ENCODE peak calls at places on chromosomes 16 and 17, in nine cellular contexts. G is transverse colon, V is fibroblast of mammary gland, B is IMR-90, A is OCI-LY7, M is HFF-Myc, L is neural progenitor cell, R is gastrocnemius medialis, D is choroid plexus epithelial cell. E is an unnamed sample.

GRCh38 chr16:7025616-7026190 is 306.9 kb upstream of the RBFOX1 start:
- DNase-seq in A (peak; percentile 57), B (no peak), R (peak; percentile 5), M (no peak), G (peak; percentile 66), D (peak; percentile 2), L (peak; percentile 91), V (no peak), E (no peak)

GRCh38 chr16:56667581-56668571 is at the start of gene MT1G:
- DNase-seq in A (no peak), V (no peak), B (no peak), L (no peak), R (no peak), G (peak; percentile 74), D (peak; percentile 50), M (no peak), E (peak; percentile 14)

GRCh38 chr17:58153046-58153445 is 4.9 kb downstream of the OR4D1 start:
- DNase-seq in D (no peak), L (no peak), R (no peak), V (no peak), B (no peak), A (no peak), M (no peak), G (peak; percentile 11), E (no peak)

GRCh38 chr17:6506679-6507231 is 49.6 kb downstream of the PITPNM3 start:
- DNase-seq in D (no peak), A (no peak), R (no peak), L (no peak), M (no peak), G (peak; percentile 82), V (no peak), B (no peak), E (peak; percentile 57)

GRCh38 chr17:34717092-34717491 is 137.7 kb downstream of the TMEM132E start:
- DNase-seq in D (no peak), A (no peak), R (no peak), V (no peak), G (no peak), B (no peak), L (no peak), M (no peak), E (no peak)

GRCh38 chr17:40198576-40198975 is 20.5 kb upstream of the WIPF2 start:
- DNase-seq in L (no peak), B (no peak), A (no peak), M (no peak), G (no peak), D (no peak), V (no peak), R (no peak), E (no peak)

GRCh38 chr17:70270554-70270953 is 101.2 kb downstream of the KCNJ2 start:
- DNase-seq in M (no peak), A (no peak), B (no peak), R (no peak), G (no peak), D (no peak), L (no peak), V (no peak), E (no peak)

GRCh38 chr17:83131268-83132011 is 52.0 kb downstream of the METRNL start:
- DNase-seq in R (no peak), B (no peak), V (no peak), M (no peak), L (no peak), G (no peak), A (peak; percentile 27), D (no peak), E (no peak)

GRCh38 chr16:88049020-88049419 is 97.8 kb downstream of the BANP start:
- DNase-seq in A (no peak), R (no peak), L (no peak), G (no peak), B (no peak), V (no peak), M (no peak), D (no peak), E (no peak)

GRCh38 chr16:13909872-13910303 is 10.1 kb upstream of the ERCC4 start:
- DNase-seq in L (no peak), G (no peak), A (no peak), M (no peak), D (peak; percentile 82), R (no peak), V (peak; percentile 47), B (peak; percentile 75), E (peak; percentile 99)

GRCh38 chr17:27289856-27290255 is 4.1 kb upstream of the WSB1 start:
- DNase-seq in D (no peak), B (no peak), G (no peak), R (no peak), L (no peak), A (no peak), V (no peak), M (no peak), E (no peak)

GRCh38 chr16:8878523-8878911 is 3.6 kb upstream of the LITAFD start:
- DNase-seq in D (peak; percentile 71), G (no peak), R (no peak), B (peak; percentile 86), A (no peak), L (no peak), M (no peak), V (peak; percentile 88), E (peak; percentile 32)

GRCh38 chr16:318628-319027 is 33.9 kb downstream of the AXIN1 start:
- DNase-seq in M (no peak), L (peak; percentile 75), A (no peak), G (no peak), R (no peak), B (no peak), V (no peak), D (no peak), E (no peak)

GRCh38 chr16:85767569-85767968 is 16.7 kb upstream of the C16orf74 start:
- DNase-seq in R (no peak), L (no peak), V (peak; percentile 78), B (peak; percentile 88), D (peak; percentile 80), M (no peak), G (no peak), A (no peak), E (peak; percentile 82)

GRCh38 chr16:67481561-67482259 is 753 bp upstream of the ATP6V0D1 start:
- DNase-seq in L (no peak), D (no peak), R (no peak), M (no peak), V (peak; percentile 68), G (peak; percentile 70), A (peak; percentile 72), B (peak; percentile 43), E (peak; percentile 67)

GRCh38 chr17:46109603-46110189 is 83.5 kb downstream of the KANSL1 start:
- DNase-seq in D (no peak), A (no peak), V (no peak), M (no peak), B (no peak), L (no peak), G (no peak), R (no peak), E (no peak)

DNA sequence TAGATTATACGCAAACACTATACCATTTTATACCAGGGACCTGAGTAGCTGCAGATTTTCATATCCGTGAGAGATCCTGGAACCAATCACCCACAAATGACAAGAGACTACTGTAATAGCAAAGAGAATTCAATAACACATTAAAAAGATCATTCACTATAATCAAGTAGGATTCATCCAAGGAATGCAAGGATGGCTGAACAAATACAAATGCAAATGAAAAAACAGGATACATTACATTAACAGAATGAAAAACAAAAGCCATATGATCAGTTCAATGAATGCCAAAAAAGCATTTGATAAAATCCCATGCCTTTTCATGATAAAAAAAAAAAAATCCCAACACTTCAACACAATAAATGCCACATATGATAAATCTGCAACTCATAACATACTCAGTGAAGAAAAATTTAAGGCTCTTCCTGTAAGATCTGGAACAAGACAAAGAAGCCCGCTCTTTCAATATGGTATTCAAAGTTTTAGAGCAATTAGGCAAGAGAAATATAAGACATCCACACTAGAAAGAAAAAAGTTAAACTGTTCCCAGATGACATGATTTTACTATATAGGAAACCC is 29.0 kb downstream of the N4BP1 start:
- DNase-seq in R (no peak), L (no peak), V (no peak), G (no peak), M (no peak), D (no peak), B (no peak), A (no peak), E (peak; percentile 40)
- H3K4me3 ChIP-seq in R (no peak overlapping the region), L (no peak overlapping the region), V (no peak overlapping the region), G (no peak overlapping the region), M (no peak overlapping the region), D (no peak overlapping the region), B (no peak overlapping the region), A (no peak overlapping the region), E (no peak overlapping the region)

DNA sequence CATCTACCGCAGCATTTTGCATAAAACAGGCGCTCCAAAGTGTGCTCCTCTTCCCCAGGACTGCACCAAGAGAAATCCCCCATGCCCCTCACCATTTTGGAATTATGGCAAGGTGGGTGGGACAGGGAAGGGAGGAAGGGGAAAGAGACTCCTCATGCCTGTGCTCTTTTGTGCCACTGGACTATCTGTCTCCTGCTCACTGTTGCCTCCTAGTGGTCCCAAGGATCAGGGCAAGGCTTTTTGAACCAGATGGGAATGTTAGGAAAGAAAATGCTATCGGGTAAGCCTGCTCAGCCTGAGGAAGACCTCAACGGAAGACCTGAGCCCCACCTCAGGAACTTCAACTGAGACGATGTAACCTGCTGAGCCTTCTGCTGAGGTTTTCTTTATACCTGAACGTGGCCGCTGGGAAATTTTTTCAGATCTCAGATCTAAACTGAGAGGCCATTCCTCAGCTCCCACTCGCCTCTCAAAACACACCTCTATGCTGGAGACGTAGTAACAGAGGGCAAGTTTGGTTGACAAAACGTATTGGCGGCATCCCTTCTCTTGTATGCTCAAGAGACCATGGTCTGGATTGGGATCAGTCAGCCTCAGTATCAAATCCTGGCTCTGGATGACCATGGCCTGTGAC is 58.3 kb downstream of the SPACA3 start:
- DNase-seq in M (peak; percentile 38), L (peak; percentile 72), G (peak; percentile 60), V (peak; percentile 55), A (peak; percentile 17), B (peak; percentile 48), R (no peak), D (peak; percentile 69), E (peak; percentile 60)
- TF ChIP-seq CTCF in M (peak; percentile 98), L (peak; percentile 87), G (peak; percentile 71), V (peak; percentile 99), A (peak; percentile 84), B (peak; percentile 81), R (peak; percentile 60), D (peak; percentile 97), E (peak; percentile 97)

DNA sequence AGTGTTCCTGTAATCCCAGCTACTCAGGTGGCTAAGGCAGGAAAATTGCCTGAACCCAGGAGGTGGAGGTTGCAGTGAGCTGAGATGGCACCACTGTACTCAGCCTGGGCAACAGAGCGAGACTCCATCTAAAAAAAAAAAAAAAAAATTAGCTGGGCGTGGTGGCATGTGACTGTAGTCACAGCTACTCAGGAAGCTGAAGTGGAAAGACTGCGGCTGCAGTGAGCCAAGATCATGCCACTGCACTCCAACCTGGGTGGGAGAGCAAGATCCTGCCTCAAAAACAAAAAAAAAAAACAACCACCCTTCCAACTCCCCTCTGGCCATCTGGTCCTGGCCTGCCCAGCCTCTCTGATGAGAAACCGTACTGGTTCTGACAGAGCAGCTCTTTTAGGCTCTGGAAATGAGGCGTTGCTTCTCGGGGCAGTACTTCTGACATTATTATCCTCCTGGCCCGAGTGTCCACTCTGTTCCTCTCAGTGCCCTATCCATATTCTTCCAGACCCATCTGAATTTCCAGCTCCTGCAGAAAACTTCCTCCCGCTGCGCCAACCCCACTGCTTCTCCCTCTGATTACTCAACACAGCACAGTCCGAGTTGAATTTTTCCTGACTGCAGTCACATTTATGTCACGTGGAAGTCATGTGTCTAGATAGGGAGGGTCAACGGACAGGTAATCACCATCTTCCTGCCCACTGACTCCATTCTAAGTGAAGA is 13.3 kb downstream of the GGA2 start:
- DNase-seq in A (no peak), V (peak; percentile 77), M (no peak), G (no peak), L (no peak), B (peak; percentile 21), D (peak; percentile 29), R (peak; percentile 24), E (peak; percentile 69)
- H3K4me3 ChIP-seq in A (no peak overlapping the region), V (peak overlapping the region; percentile 9), M (no peak overlapping the region), G (no peak overlapping the region), L (no peak overlapping the region), B (no peak overlapping the region), D (no peak overlapping the region), R (no peak overlapping the region), E (no peak overlapping the region)

GRCh38 chr16:73031155-73031866 is 16.6 kb downstream of the ZFHX3 start:
- DNase-seq in B (no peak), A (no peak), R (no peak), L (no peak), M (no peak), G (no peak), V (no peak), D (no peak), E (no peak)
- TF ChIP-seq CTCF in B (peak; percentile 8), A (no peak), R (no peak), L (peak; percentile 39), M (peak; percentile 43), G (no peak), V (peak; percentile 20), D (peak; percentile 15), E (no peak)